ENCODE peak calls at places on chromosomes 13 and 19, in four cellular contexts. One of them, this sample, is unnamed. For H3K36me3 and H3K4me1, the result is how much of the 10 kb centered on the place peaks cover.

GRCh38 chr19:45467456-45468158 is at the start of gene FOSB:
- DNase-seq in CD4-positive, CD25-positive, alpha-beta regulatory T cell: peak
- DNase-seq in aorta: peak
- DNase-seq in breast epithelium: peak
- DNase-seq in this sample: peak

GRCh38 chr19:47256688-47257410 is 524 bp downstream of the CCDC9 start:
- DNase-seq in CD4-positive, CD25-positive, alpha-beta regulatory T cell: peak
- DNase-seq in aorta: peak
- DNase-seq in breast epithelium: peak
- DNase-seq in this sample: peak

GRCh38 chr13:29923554-29924481 is 73.4 kb upstream of the UBL3 start:
- DNase-seq in CD4-positive, CD25-positive, alpha-beta regulatory T cell: peak
- DNase-seq in aorta: peak
- DNase-seq in breast epithelium: peak
- DNase-seq in this sample: no peak

GRCh38 chr19:58033741-58034475 is at the start of gene ZSCAN1:
- DNase-seq in CD4-positive, CD25-positive, alpha-beta regulatory T cell: no peak
- DNase-seq in aorta: peak
- DNase-seq in breast epithelium: peak
- DNase-seq in this sample: no peak

GRCh38 chr13:51995677-51996551 is 15.3 kb downstream of the ATP7B start:
- DNase-seq in CD4-positive, CD25-positive, alpha-beta regulatory T cell: no peak
- DNase-seq in aorta: no peak
- DNase-seq in breast epithelium: no peak
- DNase-seq in this sample: no peak

GRCh38 chr13:42405665-42406390 is 133.9 kb downstream of the AKAP11 start:
- DNase-seq in CD4-positive, CD25-positive, alpha-beta regulatory T cell: peak
- DNase-seq in aorta: no peak
- DNase-seq in breast epithelium: no peak
- DNase-seq in this sample: no peak

GRCh38 chr13:97434417-97435296 is 688 bp downstream of the RAP2A start:
- DNase-seq in CD4-positive, CD25-positive, alpha-beta regulatory T cell: peak
- DNase-seq in aorta: peak
- DNase-seq in breast epithelium: peak
- DNase-seq in this sample: peak

GRCh38 chr19:46661735-46662592 is 982 bp upstream of the DACT3 start:
- DNase-seq in CD4-positive, CD25-positive, alpha-beta regulatory T cell: peak
- DNase-seq in aorta: peak
- DNase-seq in breast epithelium: peak
- DNase-seq in this sample: peak

GRCh38 chr13:112556600-112556999 is 31.4 kb downstream of the TUBGCP3 start:
- DNase-seq in CD4-positive, CD25-positive, alpha-beta regulatory T cell: no peak
- DNase-seq in aorta: no peak
- DNase-seq in breast epithelium: no peak
- DNase-seq in this sample: no peak

GRCh38 chr13:23858586-23858985 is 30.6 kb downstream of the MIPEP start:
- DNase-seq in CD4-positive, CD25-positive, alpha-beta regulatory T cell: no peak
- DNase-seq in aorta: no peak
- DNase-seq in breast epithelium: no peak
- DNase-seq in this sample: no peak

GRCh38 chr13:110702591-110703526 is 3.1 kb downstream of the CARS2 start:
- DNase-seq in CD4-positive, CD25-positive, alpha-beta regulatory T cell: no peak
- DNase-seq in aorta: no peak
- DNase-seq in breast epithelium: no peak
- DNase-seq in this sample: no peak

DNA sequence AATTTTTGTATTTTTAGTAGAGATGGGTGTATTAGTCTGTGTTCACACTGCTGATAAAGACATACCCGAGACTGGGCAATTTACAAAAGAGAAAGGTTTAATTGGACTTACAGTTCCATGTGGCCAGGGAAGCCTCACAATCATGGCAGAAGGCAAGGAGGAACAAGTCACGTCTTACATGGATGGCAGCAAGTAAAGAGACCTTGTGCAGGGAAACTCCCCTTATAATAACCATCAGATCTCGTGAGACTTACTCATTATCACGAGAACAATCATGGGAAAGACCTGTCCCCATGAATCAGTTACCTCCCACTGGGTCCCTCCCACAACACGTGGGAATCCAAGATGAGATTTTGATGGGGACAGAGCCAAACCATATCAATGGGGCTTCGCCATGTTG is 14.6 kb downstream of the ZNF333 start:
- DNase-seq in CD4-positive, CD25-positive, alpha-beta regulatory T cell: no peak
- DNase-seq in aorta: no peak
- DNase-seq in breast epithelium: no peak
- DNase-seq in this sample: no peak
- H3K36me3 ChIP-seq in CD4-positive, CD25-positive, alpha-beta regulatory T cell: half or more
- H3K36me3 ChIP-seq in aorta: under half
- H3K36me3 ChIP-seq in breast epithelium: under half
- H3K36me3 ChIP-seq in this sample: half or more

GRCh38 chr19:38653028-38653571 is 5.7 kb downstream of the ACTN4 start:
- DNase-seq in CD4-positive, CD25-positive, alpha-beta regulatory T cell: no peak
- DNase-seq in aorta: no peak
- DNase-seq in breast epithelium: no peak
- DNase-seq in this sample: no peak
- H3K4me1 ChIP-seq in CD4-positive, CD25-positive, alpha-beta regulatory T cell: half or more
- H3K4me1 ChIP-seq in aorta: under half
- H3K4me1 ChIP-seq in breast epithelium: half or more
- H3K4me1 ChIP-seq in this sample: half or more

DNA sequence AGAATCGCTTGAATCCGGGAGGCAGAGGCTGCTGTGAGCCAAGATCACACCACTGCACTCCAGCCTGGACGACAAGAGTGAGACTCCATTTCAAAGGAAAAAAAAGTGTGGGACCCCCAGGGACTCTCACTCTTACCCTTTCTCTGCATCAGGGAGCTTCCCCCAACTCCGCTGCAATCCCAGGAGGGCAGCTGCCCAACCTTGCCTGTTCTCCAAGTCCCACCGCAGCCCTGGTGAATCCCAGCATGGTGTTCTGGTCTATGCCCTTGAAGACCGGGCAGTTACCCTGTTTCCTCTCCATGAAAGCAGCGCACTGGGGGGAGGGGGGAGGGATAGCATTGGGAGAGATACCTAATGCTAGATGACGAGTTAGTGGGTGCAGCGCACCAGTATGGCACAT is 35.7 kb upstream of the DPRX start:
- DNase-seq in CD4-positive, CD25-positive, alpha-beta regulatory T cell: no peak
- DNase-seq in aorta: no peak
- DNase-seq in breast epithelium: no peak
- DNase-seq in this sample: no peak
- H3K36me3 ChIP-seq in CD4-positive, CD25-positive, alpha-beta regulatory T cell: under half
- H3K36me3 ChIP-seq in aorta: under half
- H3K36me3 ChIP-seq in breast epithelium: under half
- H3K36me3 ChIP-seq in this sample: under half

DNA sequence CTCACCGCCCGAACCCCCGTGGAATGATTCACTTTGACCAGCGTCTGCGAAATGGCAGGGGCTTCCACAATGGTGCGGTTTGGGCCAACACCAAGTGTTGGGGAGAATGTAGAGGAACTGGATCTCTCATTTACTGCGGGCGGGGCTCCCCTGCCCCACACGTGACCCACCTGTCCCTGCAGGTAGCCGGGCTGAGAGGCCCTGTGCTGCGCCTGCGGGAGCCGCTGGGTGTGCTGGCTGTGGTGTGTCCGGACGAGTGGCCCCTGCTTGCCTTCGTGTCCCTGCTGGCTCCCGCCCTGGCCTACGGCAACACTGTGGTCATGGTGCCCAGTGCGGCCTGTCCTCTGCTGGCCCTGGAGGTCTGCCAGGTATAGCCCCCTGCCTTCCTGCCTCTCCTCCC is 5.8 kb upstream of the FLT3LG start:
- DNase-seq in CD4-positive, CD25-positive, alpha-beta regulatory T cell: no peak
- DNase-seq in aorta: no peak
- DNase-seq in breast epithelium: no peak
- DNase-seq in this sample: no peak
- H3K4me1 ChIP-seq in CD4-positive, CD25-positive, alpha-beta regulatory T cell: half or more
- H3K4me1 ChIP-seq in aorta: under half
- H3K4me1 ChIP-seq in breast epithelium: under half
- H3K4me1 ChIP-seq in this sample: under half

This sample was measured in CD8-positive, alpha-beta T cell.